ENCODE peak calls at places on chromosomes 12 and 14, in four cellular contexts. One of them, this sample, is unnamed. For H3K27me3, the result is how much of the 10 kb centered on the place peaks cover.

GRCh38 chr12:122740351-122740750 is 9.7 kb upstream of the HCAR1 start:
- DNase-seq in SK-N-SH: no peak
- DNase-seq in psoas muscle: no peak
- DNase-seq in left ventricle myocardium inferior: no peak
- DNase-seq in this sample: no peak

GRCh38 chr12:88185988-88186387 is 43.9 kb downstream of the TMTC3 start:
- DNase-seq in SK-N-SH: no peak
- DNase-seq in psoas muscle: no peak
- DNase-seq in left ventricle myocardium inferior: no peak
- DNase-seq in this sample: no peak

GRCh38 chr14:101075801-101076413 is 172.4 kb upstream of the RTL1 start:
- DNase-seq in SK-N-SH: no peak
- DNase-seq in psoas muscle: no peak
- DNase-seq in left ventricle myocardium inferior: no peak
- DNase-seq in this sample: peak

GRCh38 chr12:50081096-50081808 is 3.9 kb upstream of the SMARCD1 start:
- DNase-seq in SK-N-SH: no peak
- DNase-seq in psoas muscle: no peak
- DNase-seq in left ventricle myocardium inferior: no peak
- DNase-seq in this sample: no peak

GRCh38 chr14:53949201-53949600 is 7.4 kb downstream of the BMP4 start:
- DNase-seq in SK-N-SH: no peak
- DNase-seq in psoas muscle: no peak
- DNase-seq in left ventricle myocardium inferior: no peak
- DNase-seq in this sample: no peak

GRCh38 chr12:120583478-120584030 is 2.4 kb upstream of the POP5 start:
- DNase-seq in SK-N-SH: peak
- DNase-seq in psoas muscle: peak
- DNase-seq in left ventricle myocardium inferior: peak
- DNase-seq in this sample: peak

GRCh38 chr12:112226768-112227167 is 101.4 kb downstream of the TRAFD1 start:
- DNase-seq in SK-N-SH: no peak
- DNase-seq in psoas muscle: no peak
- DNase-seq in left ventricle myocardium inferior: no peak
- DNase-seq in this sample: no peak

GRCh38 chr12:87661770-87662402 is 367.3 kb downstream of the C12orf50 start:
- DNase-seq in SK-N-SH: no peak
- DNase-seq in psoas muscle: no peak
- DNase-seq in left ventricle myocardium inferior: no peak
- DNase-seq in this sample: no peak

GRCh38 chr14:34258318-34258717 is 203.7 kb downstream of the SPTSSA start:
- DNase-seq in SK-N-SH: no peak
- DNase-seq in psoas muscle: no peak
- DNase-seq in left ventricle myocardium inferior: no peak
- DNase-seq in this sample: no peak

GRCh38 chr14:50836515-50836914 is 5.6 kb upstream of the NIN start:
- DNase-seq in SK-N-SH: no peak
- DNase-seq in psoas muscle: no peak
- DNase-seq in left ventricle myocardium inferior: no peak
- DNase-seq in this sample: no peak
- TF ChIP-seq CTCF in SK-N-SH: no peak
- TF ChIP-seq CTCF in psoas muscle: no peak
- TF ChIP-seq CTCF in left ventricle myocardium inferior: no peak
- TF ChIP-seq CTCF in this sample: no peak

DNA sequence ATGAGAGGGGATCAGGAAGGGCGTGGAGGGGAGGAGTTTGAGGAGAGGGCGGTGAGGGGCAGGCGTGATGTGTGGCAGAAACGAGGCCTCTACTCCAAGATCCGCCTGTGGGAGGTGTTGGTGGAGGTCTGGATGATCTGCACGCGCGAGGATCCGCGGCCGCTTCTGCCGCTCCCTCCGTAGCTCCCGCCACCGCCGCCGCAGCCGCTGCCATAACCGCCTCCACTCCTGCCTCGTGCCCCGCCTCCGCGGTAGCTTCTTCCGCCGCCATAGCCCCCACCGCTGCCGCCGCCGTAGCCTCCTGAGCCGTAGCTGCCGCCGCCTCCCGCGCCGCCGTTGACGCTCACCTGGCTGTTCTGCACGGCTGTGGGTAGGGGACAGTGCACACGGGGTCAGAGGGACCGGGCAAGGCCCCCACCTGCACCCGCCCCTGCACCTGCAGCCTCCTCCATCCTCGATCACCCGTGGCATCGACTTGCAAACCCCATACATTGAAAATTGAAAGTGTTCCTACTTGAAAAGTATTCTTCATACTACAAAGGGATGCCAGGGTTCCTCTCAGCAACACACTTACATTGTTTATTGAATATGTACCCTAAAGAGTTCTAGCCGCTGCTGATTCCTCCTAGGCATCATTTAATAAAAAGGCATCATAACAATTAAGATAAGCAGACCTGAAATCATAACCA is 11.0 kb upstream of the KRT1 start:
- DNase-seq in SK-N-SH: peak
- DNase-seq in psoas muscle: peak
- DNase-seq in left ventricle myocardium inferior: no peak
- DNase-seq in this sample: peak
- H3K27me3 ChIP-seq in SK-N-SH: under half
- H3K27me3 ChIP-seq in psoas muscle: under half
- H3K27me3 ChIP-seq in left ventricle myocardium inferior: half or more
- H3K27me3 ChIP-seq in this sample: half or more

GRCh38 chr14:91400696-91401095 is 16.9 kb downstream of the CCDC88C start:
- DNase-seq in SK-N-SH: no peak
- DNase-seq in psoas muscle: no peak
- DNase-seq in left ventricle myocardium inferior: no peak
- DNase-seq in this sample: no peak
- H3K4me3 ChIP-seq in SK-N-SH: no peak
- H3K4me3 ChIP-seq in psoas muscle: no peak
- H3K4me3 ChIP-seq in left ventricle myocardium inferior: no peak
- H3K4me3 ChIP-seq in this sample: no peak

GRCh38 chr12:10607885-10608458 is 5.4 kb downstream of the MAGOHB start:
- DNase-seq in SK-N-SH: peak
- DNase-seq in psoas muscle: no peak
- DNase-seq in left ventricle myocardium inferior: no peak
- DNase-seq in this sample: peak
- TF ChIP-seq CTCF in SK-N-SH: peak
- TF ChIP-seq CTCF in psoas muscle: peak
- TF ChIP-seq CTCF in left ventricle myocardium inferior: no peak
- TF ChIP-seq CTCF in this sample: peak

GRCh38 chr12:113466770-113467153 is 4.9 kb downstream of the LHX5 start:
- DNase-seq in SK-N-SH: no peak
- DNase-seq in psoas muscle: no peak
- DNase-seq in left ventricle myocardium inferior: no peak
- DNase-seq in this sample: no peak

GRCh38 chr12:113463746-113464743 is 7.6 kb downstream of the LHX5 start:
- DNase-seq in SK-N-SH: peak
- DNase-seq in psoas muscle: no peak
- DNase-seq in left ventricle myocardium inferior: no peak
- DNase-seq in this sample: peak

GRCh38 chr12:113462880-113463745 is 8.6 kb downstream of the LHX5 start:
- DNase-seq in SK-N-SH: peak
- DNase-seq in psoas muscle: no peak
- DNase-seq in left ventricle myocardium inferior: no peak
- DNase-seq in this sample: peak

GRCh38 chr12:113465808-113466769 is 5.6 kb downstream of the LHX5 start:
- DNase-seq in SK-N-SH: peak
- DNase-seq in psoas muscle: no peak
- DNase-seq in left ventricle myocardium inferior: no peak
- DNase-seq in this sample: peak

GRCh38 chr12:113464852-113465719 is 6.6 kb downstream of the LHX5 start:
- DNase-seq in SK-N-SH: peak
- DNase-seq in psoas muscle: no peak
- DNase-seq in left ventricle myocardium inferior: no peak
- DNase-seq in this sample: peak
- H3K27me3 ChIP-seq in SK-N-SH: half or more
- H3K27me3 ChIP-seq in psoas muscle: under half
- H3K27me3 ChIP-seq in left ventricle myocardium inferior: half or more
- H3K27me3 ChIP-seq in this sample: half or more

DNA sequence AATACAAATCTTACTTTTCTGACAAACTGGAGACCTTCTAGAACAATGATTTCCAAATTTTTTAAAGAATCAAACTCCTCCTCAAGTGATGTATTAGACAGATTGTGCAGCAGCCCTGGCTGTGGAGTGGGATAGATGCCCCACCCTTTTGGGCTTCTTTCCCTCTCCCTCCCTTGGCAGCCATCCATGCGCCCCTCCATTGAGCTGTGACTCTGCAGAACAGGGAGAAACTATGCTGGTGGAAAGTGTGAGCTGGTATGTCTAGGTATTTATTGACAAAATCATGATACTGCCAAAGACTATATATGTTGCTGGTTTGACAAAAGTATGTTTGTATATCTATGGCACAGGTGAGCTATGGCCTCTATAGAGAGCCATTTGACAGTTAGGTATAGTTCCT is 138.5 kb downstream of the KTN1 start:
- DNase-seq in SK-N-SH: no peak
- DNase-seq in psoas muscle: no peak
- DNase-seq in left ventricle myocardium inferior: no peak
- DNase-seq in this sample: no peak
- H3K4me3 ChIP-seq in SK-N-SH: no peak
- H3K4me3 ChIP-seq in psoas muscle: no peak
- H3K4me3 ChIP-seq in left ventricle myocardium inferior: no peak
- H3K4me3 ChIP-seq in this sample: no peak

This sample was measured in endodermal cell.